ENCODE peak calls at places on chromosomes 1 and 21, in ten cellular contexts. L is AG04449; U is T1000; Y is mammary epithelial cell; X is activated T-helper 1 cell treated with anti-CD3 and anti-CD28 coated beads, Interleukin-2, amount 50 U/mL, for 16 hours; W is kidney tubule cell; E is stimulated activated CD8-positive, alpha-beta memory T cell treated with anti-CD3 and anti-CD28 coated beads, Interleukin-7, amount 100 ng/mL, for 1 hour; Q is astrocyte of the spinal cord; D is NCI-H524; Z is NCI-H1092. C is an unnamed sample.

GRCh38 chr21:45019887-45020537 is 54.4 kb upstream of the ADARB1 start:
- DNase-seq in L (no peak), U (no peak), Y (no peak), X (no peak), W (no peak), E (no peak), Q (no peak), D (no peak), Z (no peak), C (no peak)

GRCh38 chr1:248924696-248925532 is 18.9 kb downstream of the PGBD2 start:
- DNase-seq in L (peak; percentile 10), U (no peak), Y (peak; percentile 43), X (no peak), W (peak; percentile 66), E (no peak), Q (peak; percentile 47), D (no peak), Z (peak; percentile 49), C (peak; percentile 27)

GRCh38 chr1:235093013-235093618 is 35.5 kb downstream of the TOMM20 start:
- DNase-seq in L (no peak), U (no peak), Y (no peak), X (no peak), W (peak; percentile 69), E (no peak), Q (peak; percentile 71), D (peak; percentile 74), Z (peak; percentile 11), C (no peak)

GRCh38 chr1:211920141-211920572 is 89.6 kb upstream of the LPGAT1 start:
- DNase-seq in L (peak; percentile 16), U (peak; percentile 33), Y (no peak), X (no peak), W (peak; percentile 25), E (no peak), Q (peak; percentile 59), D (no peak), Z (no peak), C (peak; percentile 80)

GRCh38 chr1:192235127-192235526 is 76.9 kb downstream of the RGS18 start:
- DNase-seq in L (peak; percentile 5), U (no peak), Y (no peak), X (no peak), W (no peak), E (no peak), Q (peak; percentile 64), D (no peak), Z (no peak), C (no peak)

GRCh38 chr1:161180643-161181042 is 3.3 kb upstream of the B4GALT3 start:
- DNase-seq in L (no peak), U (no peak), Y (no peak), X (no peak), W (no peak), E (no peak), Q (no peak), D (no peak), Z (no peak), C (no peak)

GRCh38 chr1:223716302-223716862 is 4.0 kb downstream of the CAPN2 start:
- DNase-seq in L (no peak), U (no peak), Y (no peak), X (peak; percentile 26), W (no peak), E (no peak), Q (no peak), D (no peak), Z (no peak), C (no peak)

GRCh38 chr1:164660415-164661174 is 101.6 kb downstream of the PBX1 start:
- DNase-seq in L (no peak), U (no peak), Y (peak; percentile 49), X (no peak), W (peak; percentile 86), E (no peak), Q (peak; percentile 63), D (no peak), Z (no peak), C (no peak)

GRCh38 chr1:116770625-116771024 is 16.4 kb downstream of the CD2 start:
- DNase-seq in L (no peak), U (no peak), Y (no peak), X (no peak), W (no peak), E (no peak), Q (no peak), D (no peak), Z (no peak), C (no peak)

GRCh38 chr1:5748286-5749225 is 243.7 kb downstream of the NPHP4 start:
- DNase-seq in L (no peak), U (no peak), Y (no peak), X (no peak), W (no peak), E (no peak), Q (no peak), D (no peak), Z (no peak), C (no peak)

GRCh38 chr1:7298749-7299151 is 472.3 kb upstream of the VAMP3 start:
- DNase-seq in L (no peak), U (peak; percentile 46), Y (no peak), X (no peak), W (peak; percentile 68), E (no peak), Q (peak; percentile 89), D (no peak), Z (no peak), C (no peak)

GRCh38 chr1:205497351-205497750 is 7.1 kb upstream of the CDK18 start:
- DNase-seq in L (no peak), U (no peak), Y (no peak), X (no peak), W (no peak), E (no peak), Q (no peak), D (no peak), Z (peak; percentile 95), C (no peak)

GRCh38 chr1:47791879-47792608 is 205.1 kb downstream of the TRABD2B start:
- DNase-seq in L (no peak), U (no peak), Y (peak; percentile 63), X (no peak), W (peak; percentile 52), E (no peak), Q (no peak), D (no peak), Z (no peak), C (no peak)

GRCh38 chr1:23423415-23424170 is 955 bp downstream of the TCEA3 start:
- DNase-seq in L (no peak), U (no peak), Y (no peak), X (no peak), W (no peak), E (no peak), Q (no peak), D (no peak), Z (no peak), C (no peak)

GRCh38 chr1:172727956-172728603 is 69.2 kb downstream of the FASLG start:
- DNase-seq in L (no peak), U (no peak), Y (peak; percentile 39), X (no peak), W (peak; percentile 63), E (no peak), Q (peak; percentile 13), D (no peak), Z (no peak), C (no peak)

GRCh38 chr1:107782192-107782845 is 182.7 kb downstream of the VAV3 start:
- DNase-seq in L (peak; percentile 5), U (peak; percentile 29), Y (peak; percentile 26), X (no peak), W (peak; percentile 61), E (no peak), Q (peak; percentile 69), D (peak; percentile 20), Z (peak; percentile 37), C (peak; percentile 31)

GRCh38 chr1:34470406-34470805 is 284.4 kb upstream of the GJB5 start:
- DNase-seq in L (no peak), U (no peak), Y (no peak), X (no peak), W (peak; percentile 38), E (no peak), Q (no peak), D (no peak), Z (no peak), C (no peak)

GRCh38 chr1:156627313-156627880 is 8.2 kb downstream of the HAPLN2 start:
- DNase-seq in L (no peak), U (peak; percentile 7), Y (peak; percentile 57), X (no peak), W (peak; percentile 68), E (no peak), Q (peak; percentile 36), D (peak; percentile 62), Z (peak; percentile 19), C (peak; percentile 57)

GRCh38 chr21:34807881-34808568 is 139.2 kb downstream of the CLIC6 start:
- DNase-seq in L (peak; percentile 87), U (peak; percentile 71), Y (peak; percentile 96), X (peak; percentile 23), W (peak; percentile 94), E (peak; percentile 16), Q (peak; percentile 93), D (no peak), Z (no peak), C (no peak)

GRCh38 chr1:196180847-196181593 is 427.2 kb downstream of the KCNT2 start:
- DNase-seq in L (peak; percentile 87), U (peak; percentile 39), Y (peak; percentile 96), X (no peak), W (peak; percentile 92), E (no peak), Q (peak; percentile 94), D (no peak), Z (no peak), C (no peak)

GRCh38 chr1:2241820-2242219 is 13.7 kb downstream of the SKI start:
- DNase-seq in L (no peak), U (no peak), Y (no peak), X (no peak), W (no peak), E (no peak), Q (no peak), D (no peak), Z (no peak), C (no peak)

GRCh38 chr1:64268653-64269557 is 65.5 kb downstream of the UBE2U start:
- DNase-seq in L (peak; percentile 38), U (peak; percentile 61), Y (peak; percentile 57), X (peak; percentile 5), W (peak; percentile 75), E (peak; percentile 22), Q (peak; percentile 82), D (peak; percentile 68), Z (peak; percentile 42), C (peak; percentile 78)

GRCh38 chr1:110602466-110602865 is 3.7 kb downstream of the KCNA2 start:
- DNase-seq in L (no peak), U (no peak), Y (no peak), X (no peak), W (no peak), E (no peak), Q (no peak), D (no peak), Z (no peak), C (no peak)

GRCh38 chr1:160607051-160608032 is 28.0 kb upstream of the CD84 start:
- DNase-seq in L (peak; percentile 49), U (no peak), Y (peak; percentile 70), X (no peak), W (peak; percentile 87), E (peak; percentile 19), Q (peak; percentile 76), D (peak; percentile 25), Z (peak; percentile 31), C (peak; percentile 13)

GRCh38 chr1:153631047-153632022 is 2.5 kb upstream of the CHTOP start:
- DNase-seq in L (peak; percentile 17), U (no peak), Y (no peak), X (no peak), W (peak; percentile 18), E (no peak), Q (no peak), D (peak; percentile 60), Z (no peak), C (no peak)

GRCh38 chr1:55937840-55938375 is 641.5 kb downstream of the PLPP3 start:
- DNase-seq in L (no peak), U (no peak), Y (no peak), X (no peak), W (no peak), E (no peak), Q (no peak), D (no peak), Z (no peak), C (no peak)

GRCh38 chr1:221263831-221264767 is 384.9 kb downstream of the HLX start:
- DNase-seq in L (peak; percentile 81), U (peak; percentile 68), Y (peak; percentile 61), X (no peak), W (peak; percentile 68), E (no peak), Q (peak; percentile 91), D (peak; percentile 79), Z (peak; percentile 84), C (no peak)

GRCh38 chr1:111598534-111598933 is 21.1 kb upstream of the RAP1A start:
- DNase-seq in L (no peak), U (no peak), Y (no peak), X (no peak), W (no peak), E (no peak), Q (no peak), D (no peak), Z (no peak), C (no peak)

C was measured in NCI-H2227 treated with DMSO at 0.1 percent for 48 hours.